ENCODE peak calls at places on chromosomes 3 and 15, in ten cellular contexts. C is stimulated activated naive CD8-positive, alpha-beta T cell treated with anti-CD3 and anti-CD28 coated beads, Interleukin-15, amount 100 ng/mL, for 72 hours; N is endothelial cell of umbilical vein; K is activated gamma-delta T cell treated with Interleukin-2 at 50 U/mL for 16 hours; H is foreskin fibroblast; B is stimulated activated CD8-positive, alpha-beta memory T cell treated with anti-CD3 and anti-CD28 coated beads, Interleukin-7, amount 100 ng/mL, for 4 hours; W is left lung; A is A549; S is CD8-positive, alpha-beta T cell; E is activated CD4-positive, alpha-beta T cell treated with anti-CD3 and anti-CD28 coated beads, Interleukin-2, amount 50 U/mL, for 24 hours. Q is an unnamed sample.
A peak's percentile ranks its signal among the peaks of the same experiment; 100 is the strongest.

GRCh38 chr3:191369081-191370010 is 39.0 kb upstream of the UTS2B start:
- DNase-seq in S (no peak), N (no peak), W (no peak), H (peak; percentile 64), K (no peak), B (no peak), C (no peak), A (no peak), E (no peak), Q (no peak)

GRCh38 chr15:40511093-40511471 is 40.3 kb downstream of the CHST14 start:
- DNase-seq in N (no peak), W (no peak), E (no peak), K (no peak), B (no peak), C (peak; percentile 20), S (no peak), H (no peak), A (no peak), Q (peak; percentile 41)

GRCh38 chr15:89335289-89336041 is 841 bp upstream of the POLG start:
- DNase-seq in E (no peak), S (no peak), W (peak; percentile 47), N (peak; percentile 52), K (no peak), A (no peak), C (no peak), B (no peak), H (no peak), Q (no peak)

GRCh38 chr15:72176155-72176554 is 21.4 kb downstream of the GRAMD2A start:
- DNase-seq in W (no peak), H (no peak), A (no peak), K (no peak), S (no peak), N (no peak), E (no peak), B (no peak), C (no peak), Q (no peak)

GRCh38 chr15:56295433-56295832 is 51.8 kb upstream of the RFX7 start:
- DNase-seq in H (no peak), W (no peak), A (no peak), N (no peak), E (no peak), S (no peak), K (no peak), B (no peak), C (no peak), Q (no peak)

GRCh38 chr3:11769704-11770103 is 77.0 kb downstream of the TAMM41 start:
- DNase-seq in H (no peak), N (no peak), B (no peak), S (no peak), C (no peak), A (no peak), W (no peak), K (no peak), E (no peak), Q (no peak)

GRCh38 chr3:11559816-11560633 is 83.7 kb downstream of the VGLL4 start:
- DNase-seq in A (no peak), E (no peak), N (peak; percentile 42), C (no peak), H (no peak), K (no peak), S (no peak), B (no peak), W (peak; percentile 29), Q (no peak)

GRCh38 chr15:66844747-66845145 is 142.7 kb downstream of the SMAD6 start:
- DNase-seq in W (no peak), K (no peak), B (no peak), H (no peak), S (no peak), A (no peak), E (no peak), N (no peak), C (no peak), Q (no peak)

GRCh38 chr15:58438956-58439355 is 7.2 kb downstream of the LIPC start:
- DNase-seq in C (no peak), E (no peak), K (no peak), N (peak; percentile 72), A (peak; percentile 75), W (no peak), H (no peak), B (no peak), S (no peak), Q (peak; percentile 64)

GRCh38 chr3:43792904-43793303 is 102.2 kb downstream of the ABHD5 start:
- DNase-seq in W (no peak), S (no peak), A (no peak), N (no peak), B (no peak), E (no peak), K (no peak), H (no peak), C (no peak), Q (no peak)

GRCh38 chr3:41580274-41580959 is 381.1 kb downstream of the CTNNB1 start:
- DNase-seq in K (no peak), N (no peak), S (no peak), B (no peak), A (no peak), H (no peak), W (no peak), C (no peak), E (no peak), Q (peak; percentile 81)

GRCh38 chr3:159266779-159267178 is 464.9 kb downstream of the MFSD1 start:
- DNase-seq in C (peak; percentile 4), N (peak; percentile 29), A (peak; percentile 18), S (no peak), K (no peak), E (no peak), B (no peak), H (no peak), W (no peak), Q (no peak)

Q was measured in MV-4-11.